ENCODE peak calls at places on chromosome 5, in seven cellular contexts. One of them, this sample, is unnamed.

GRCh38 chr5:159548517-159548916 is 218.2 kb upstream of the IL12B start:
- DNase-seq in K562: no peak
- DNase-seq in thoracic aorta: no peak
- DNase-seq in mammary epithelial cell: no peak
- DNase-seq in hepatocyte: no peak
- DNase-seq in spleen: no peak
- DNase-seq in CD8-positive, alpha-beta T cell: no peak
- DNase-seq in this sample: no peak

GRCh38 chr5:135547590-135548254 is 12.0 kb upstream of the NEUROG1 start:
- DNase-seq in K562: no peak
- DNase-seq in thoracic aorta: no peak
- DNase-seq in mammary epithelial cell: no peak
- DNase-seq in hepatocyte: no peak
- DNase-seq in spleen: no peak
- DNase-seq in CD8-positive, alpha-beta T cell: no peak
- DNase-seq in this sample: no peak

GRCh38 chr5:140488914-140489313 is 58.5 kb upstream of the EIF4EBP3 start:
- DNase-seq in K562: no peak
- DNase-seq in thoracic aorta: no peak
- DNase-seq in mammary epithelial cell: no peak
- DNase-seq in hepatocyte: no peak
- DNase-seq in spleen: no peak
- DNase-seq in CD8-positive, alpha-beta T cell: no peak
- DNase-seq in this sample: no peak

GRCh38 chr5:139690385-139691274 is 42.5 kb downstream of the CXXC5 start:
- DNase-seq in K562: peak; percentile 60
- DNase-seq in thoracic aorta: no peak
- DNase-seq in mammary epithelial cell: no peak
- DNase-seq in hepatocyte: peak; percentile 69
- DNase-seq in spleen: peak; percentile 81
- DNase-seq in CD8-positive, alpha-beta T cell: no peak
- DNase-seq in this sample: no peak

GRCh38 chr5:9265391-9266287 is 280.2 kb downstream of the SEMA5A start:
- DNase-seq in K562: no peak
- DNase-seq in thoracic aorta: no peak
- DNase-seq in mammary epithelial cell: peak; percentile 93
- DNase-seq in hepatocyte: peak; percentile 53
- DNase-seq in spleen: no peak
- DNase-seq in CD8-positive, alpha-beta T cell: no peak
- DNase-seq in this sample: peak; percentile 5

GRCh38 chr5:173825215-173825865 is 62.8 kb upstream of the CPEB4 start:
- DNase-seq in K562: no peak
- DNase-seq in thoracic aorta: no peak
- DNase-seq in mammary epithelial cell: no peak
- DNase-seq in hepatocyte: peak; percentile 39
- DNase-seq in spleen: no peak
- DNase-seq in CD8-positive, alpha-beta T cell: no peak
- DNase-seq in this sample: no peak

GRCh38 chr5:78747703-78748359 is 99.3 kb upstream of the LHFPL2 start:
- DNase-seq in K562: no peak
- DNase-seq in thoracic aorta: no peak
- DNase-seq in mammary epithelial cell: no peak
- DNase-seq in hepatocyte: no peak
- DNase-seq in spleen: no peak
- DNase-seq in CD8-positive, alpha-beta T cell: no peak
- DNase-seq in this sample: no peak

GRCh38 chr5:6006838-6007314 is 371.5 kb downstream of the MED10 start:
- DNase-seq in K562: no peak
- DNase-seq in thoracic aorta: no peak
- DNase-seq in mammary epithelial cell: no peak
- DNase-seq in hepatocyte: no peak
- DNase-seq in spleen: no peak
- DNase-seq in CD8-positive, alpha-beta T cell: no peak
- DNase-seq in this sample: no peak

GRCh38 chr5:91957671-91958070 is 574.6 kb upstream of the ARRDC3 start:
- DNase-seq in K562: no peak
- DNase-seq in thoracic aorta: no peak
- DNase-seq in mammary epithelial cell: peak; percentile 18
- DNase-seq in hepatocyte: no peak
- DNase-seq in spleen: no peak
- DNase-seq in CD8-positive, alpha-beta T cell: no peak
- DNase-seq in this sample: no peak

DNA sequence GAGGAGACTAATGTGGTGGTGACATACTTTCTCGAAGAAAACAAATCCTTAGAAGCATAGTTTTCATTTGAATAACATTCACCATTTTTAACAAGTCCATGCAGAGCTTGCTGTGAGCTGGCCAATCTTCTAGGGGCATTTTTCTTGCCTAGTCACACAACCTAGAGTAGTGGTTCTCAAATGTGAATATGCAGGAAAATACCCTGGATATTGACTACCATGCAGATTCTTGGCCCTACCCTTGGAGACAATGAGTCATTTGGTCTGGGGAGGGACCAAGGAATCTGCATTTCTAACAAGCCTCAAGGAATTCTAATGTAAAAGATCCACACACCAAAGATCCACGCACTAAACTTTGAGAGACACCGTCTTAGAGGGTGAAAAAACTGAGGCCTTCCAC is 23.5 kb downstream of the GDNF start:
- DNase-seq in K562: no peak
- DNase-seq in thoracic aorta: no peak
- DNase-seq in mammary epithelial cell: peak; percentile 51
- DNase-seq in hepatocyte: no peak
- DNase-seq in spleen: no peak
- DNase-seq in CD8-positive, alpha-beta T cell: no peak
- DNase-seq in this sample: no peak
- H3K4me1 ChIP-seq in K562: no peaks in the 10 kb centered on the region
- H3K4me1 ChIP-seq in thoracic aorta: no peaks in the 10 kb centered on the region
- H3K4me1 ChIP-seq in mammary epithelial cell: peaks cover 28% of the 10 kb centered on the region
- H3K4me1 ChIP-seq in hepatocyte: no peaks in the 10 kb centered on the region
- H3K4me1 ChIP-seq in spleen: no peaks in the 10 kb centered on the region
- H3K4me1 ChIP-seq in CD8-positive, alpha-beta T cell: no peaks in the 10 kb centered on the region
- H3K4me1 ChIP-seq in this sample: no peaks in the 10 kb centered on the region

GRCh38 chr5:2119578-2119977 is 236.9 kb upstream of the IRX4 start:
- DNase-seq in K562: no peak
- DNase-seq in thoracic aorta: no peak
- DNase-seq in mammary epithelial cell: no peak
- DNase-seq in hepatocyte: no peak
- DNase-seq in spleen: no peak
- DNase-seq in CD8-positive, alpha-beta T cell: no peak
- DNase-seq in this sample: no peak
- TF ChIP-seq CTCF in K562: no peak
- TF ChIP-seq CTCF in thoracic aorta: no peak
- TF ChIP-seq CTCF in mammary epithelial cell: no peak
- TF ChIP-seq CTCF in hepatocyte: no peak
- TF ChIP-seq CTCF in spleen: no peak
- TF ChIP-seq CTCF in CD8-positive, alpha-beta T cell: no peak
- TF ChIP-seq CTCF in this sample: no peak

GRCh38 chr5:120624021-120624563 is 160.0 kb downstream of the PRR16 start:
- DNase-seq in K562: no peak
- DNase-seq in thoracic aorta: no peak
- DNase-seq in mammary epithelial cell: no peak
- DNase-seq in hepatocyte: no peak
- DNase-seq in spleen: no peak
- DNase-seq in CD8-positive, alpha-beta T cell: no peak
- DNase-seq in this sample: no peak
- H3K4me3 ChIP-seq in K562: no peak overlapping the region
- H3K4me3 ChIP-seq in thoracic aorta: peak overlapping the region; percentile 23
- H3K4me3 ChIP-seq in mammary epithelial cell: peak overlapping the region; percentile 19
- H3K4me3 ChIP-seq in hepatocyte: no peak overlapping the region
- H3K4me3 ChIP-seq in spleen: no peak overlapping the region
- H3K4me3 ChIP-seq in CD8-positive, alpha-beta T cell: no peak overlapping the region
- H3K4me3 ChIP-seq in this sample: no peak overlapping the region

DNA sequence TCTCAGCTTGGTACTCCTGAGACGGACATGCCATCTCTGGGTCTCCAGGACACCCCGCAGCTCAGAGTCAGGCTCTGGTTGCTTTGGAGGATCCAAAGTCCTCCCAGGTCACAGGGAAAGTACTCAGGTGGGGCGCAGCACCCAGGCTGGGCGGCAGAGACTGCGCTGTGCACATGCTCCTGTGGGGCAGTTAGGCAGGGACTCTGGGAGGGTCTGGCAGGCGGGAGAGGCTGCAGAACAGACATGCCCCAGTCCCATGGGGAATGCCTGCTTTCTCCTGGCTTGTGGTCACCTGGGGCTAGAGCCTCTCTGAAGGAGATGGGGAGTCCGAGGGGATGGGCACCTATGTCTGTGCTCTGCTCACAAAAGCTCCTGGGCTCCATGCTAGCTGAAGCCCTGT is 45.3 kb upstream of the ITGA2 start:
- DNase-seq in K562: no peak
- DNase-seq in thoracic aorta: no peak
- DNase-seq in mammary epithelial cell: no peak
- DNase-seq in hepatocyte: no peak
- DNase-seq in spleen: no peak
- DNase-seq in CD8-positive, alpha-beta T cell: no peak
- DNase-seq in this sample: no peak
- H3K4me1 ChIP-seq in K562: no peaks in the 10 kb centered on the region
- H3K4me1 ChIP-seq in thoracic aorta: peaks cover 10% of the 10 kb centered on the region
- H3K4me1 ChIP-seq in mammary epithelial cell: peaks cover 22% of the 10 kb centered on the region
- H3K4me1 ChIP-seq in hepatocyte: no peaks in the 10 kb centered on the region
- H3K4me1 ChIP-seq in spleen: peaks cover 23% of the 10 kb centered on the region
- H3K4me1 ChIP-seq in CD8-positive, alpha-beta T cell: peaks cover 3% of the 10 kb centered on the region
- H3K4me1 ChIP-seq in this sample: no peaks in the 10 kb centered on the region

DNA sequence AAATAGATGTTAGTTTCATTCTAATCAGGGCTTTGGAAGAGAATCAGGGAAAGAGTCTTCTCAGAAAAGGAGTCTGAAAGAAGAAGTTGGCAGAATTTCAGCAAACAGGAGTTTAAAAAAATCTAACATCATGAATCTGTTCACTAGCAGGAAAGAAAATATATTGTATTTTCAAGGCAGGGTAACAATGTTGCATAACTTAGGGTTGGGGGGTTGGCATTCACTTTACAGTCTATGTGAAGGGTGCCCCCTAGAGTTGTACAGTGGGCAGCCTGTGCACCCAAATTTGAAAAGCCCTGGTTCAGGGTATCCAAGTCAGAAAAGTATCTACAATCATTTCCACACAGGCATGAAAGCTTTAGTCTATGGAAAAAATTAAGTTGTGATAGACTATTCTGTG is 348.4 kb upstream of the SLC30A5 start:
- DNase-seq in K562: no peak
- DNase-seq in thoracic aorta: no peak
- DNase-seq in mammary epithelial cell: no peak
- DNase-seq in hepatocyte: no peak
- DNase-seq in spleen: no peak
- DNase-seq in CD8-positive, alpha-beta T cell: no peak
- DNase-seq in this sample: peak; percentile 6
- TF ChIP-seq CTCF in K562: peak; percentile 41
- TF ChIP-seq CTCF in thoracic aorta: no peak
- TF ChIP-seq CTCF in mammary epithelial cell: peak; percentile 28
- TF ChIP-seq CTCF in hepatocyte: no peak
- TF ChIP-seq CTCF in spleen: no peak
- TF ChIP-seq CTCF in CD8-positive, alpha-beta T cell: no peak
- TF ChIP-seq CTCF in this sample: no peak

GRCh38 chr5:71528206-71528605 is 58.9 kb upstream of the MCCC2 start:
- DNase-seq in K562: no peak
- DNase-seq in thoracic aorta: no peak
- DNase-seq in mammary epithelial cell: no peak
- DNase-seq in hepatocyte: no peak
- DNase-seq in spleen: no peak
- DNase-seq in CD8-positive, alpha-beta T cell: no peak
- DNase-seq in this sample: no peak

GRCh38 chr5:71529682-71530081 is 57.5 kb upstream of the MCCC2 start:
- DNase-seq in K562: no peak
- DNase-seq in thoracic aorta: no peak
- DNase-seq in mammary epithelial cell: no peak
- DNase-seq in hepatocyte: no peak
- DNase-seq in spleen: no peak
- DNase-seq in CD8-positive, alpha-beta T cell: no peak
- DNase-seq in this sample: no peak

GRCh38 chr5:71537681-71538080 is 49.5 kb upstream of the MCCC2 start:
- DNase-seq in K562: no peak
- DNase-seq in thoracic aorta: no peak
- DNase-seq in mammary epithelial cell: no peak
- DNase-seq in hepatocyte: no peak
- DNase-seq in spleen: no peak
- DNase-seq in CD8-positive, alpha-beta T cell: no peak
- DNase-seq in this sample: no peak

GRCh38 chr5:71533614-71534013 is 53.5 kb upstream of the MCCC2 start:
- DNase-seq in K562: no peak
- DNase-seq in thoracic aorta: no peak
- DNase-seq in mammary epithelial cell: peak; percentile 12
- DNase-seq in hepatocyte: no peak
- DNase-seq in spleen: no peak
- DNase-seq in CD8-positive, alpha-beta T cell: no peak
- DNase-seq in this sample: no peak

DNA sequence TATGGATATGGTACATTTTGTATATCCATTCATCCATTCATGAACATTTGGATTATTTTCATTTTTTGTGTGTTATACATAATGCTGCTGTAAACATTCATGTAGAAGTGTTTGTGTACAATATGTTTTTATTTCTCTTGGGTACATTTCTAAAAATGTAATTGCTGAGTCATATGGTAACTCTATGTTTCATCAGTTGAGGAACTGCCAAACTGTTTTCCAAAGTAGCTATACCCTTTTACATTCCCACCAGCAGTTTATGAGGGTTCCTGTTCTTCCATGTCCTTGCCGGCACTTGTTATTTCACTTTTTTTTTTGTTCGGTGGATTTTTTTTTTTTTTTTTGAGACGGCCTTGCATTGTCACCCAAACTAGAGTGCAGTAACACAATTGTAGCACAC is 54.0 kb upstream of the MCCC2 start:
- DNase-seq in K562: no peak
- DNase-seq in thoracic aorta: no peak
- DNase-seq in mammary epithelial cell: no peak
- DNase-seq in hepatocyte: no peak
- DNase-seq in spleen: no peak
- DNase-seq in CD8-positive, alpha-beta T cell: no peak
- DNase-seq in this sample: no peak
- H3K4me3 ChIP-seq in K562: no peak overlapping the region
- H3K4me3 ChIP-seq in thoracic aorta: no peak overlapping the region
- H3K4me3 ChIP-seq in mammary epithelial cell: no peak overlapping the region
- H3K4me3 ChIP-seq in hepatocyte: no peak overlapping the region
- H3K4me3 ChIP-seq in spleen: no peak overlapping the region
- H3K4me3 ChIP-seq in CD8-positive, alpha-beta T cell: no peak overlapping the region
- H3K4me3 ChIP-seq in this sample: no peak overlapping the region

GRCh38 chr5:143350341-143350740 is 53.1 kb downstream of the NR3C1 start:
- DNase-seq in K562: no peak
- DNase-seq in thoracic aorta: no peak
- DNase-seq in mammary epithelial cell: no peak
- DNase-seq in hepatocyte: no peak
- DNase-seq in spleen: no peak
- DNase-seq in CD8-positive, alpha-beta T cell: no peak
- DNase-seq in this sample: no peak
- H3K4me1 ChIP-seq in K562: peaks cover 21% of the 10 kb centered on the region
- H3K4me1 ChIP-seq in thoracic aorta: peaks cover 20% of the 10 kb centered on the region
- H3K4me1 ChIP-seq in mammary epithelial cell: peaks cover 33% of the 10 kb centered on the region
- H3K4me1 ChIP-seq in hepatocyte: peaks cover 21% of the 10 kb centered on the region
- H3K4me1 ChIP-seq in spleen: peaks cover 94% of the 10 kb centered on the region
- H3K4me1 ChIP-seq in CD8-positive, alpha-beta T cell: peaks cover 69% of the 10 kb centered on the region
- H3K4me1 ChIP-seq in this sample: peaks cover 6% of the 10 kb centered on the region

GRCh38 chr5:157828949-157829639 is 29.9 kb downstream of the CLINT1 start:
- DNase-seq in K562: peak; percentile 31
- DNase-seq in thoracic aorta: no peak
- DNase-seq in mammary epithelial cell: peak; percentile 7
- DNase-seq in hepatocyte: no peak
- DNase-seq in spleen: no peak
- DNase-seq in CD8-positive, alpha-beta T cell: no peak
- DNase-seq in this sample: no peak
- TF ChIP-seq CTCF in K562: peak; percentile 54
- TF ChIP-seq CTCF in thoracic aorta: no peak
- TF ChIP-seq CTCF in mammary epithelial cell: peak; percentile 45
- TF ChIP-seq CTCF in hepatocyte: peak; percentile 10
- TF ChIP-seq CTCF in spleen: no peak
- TF ChIP-seq CTCF in CD8-positive, alpha-beta T cell: no peak
- TF ChIP-seq CTCF in this sample: no peak